ENCODE peak calls at places on chromosomes 13 and 19, in eight cellular contexts. One of them, this sample, is unnamed.

GRCh38 chr19:41706741-41707501 is 1.5 kb upstream of the CEACAM5 start:
- DNase-seq in CD4-positive, alpha-beta T cell: peak
- DNase-seq in GM13977: peak
- DNase-seq in sigmoid colon: no peak
- DNase-seq in Panc1: peak
- DNase-seq in SK-N-SH: peak
- DNase-seq in astrocyte of the cerebellum: no peak
- DNase-seq in astrocyte of the spinal cord: no peak
- DNase-seq in this sample: peak

GRCh38 chr19:53549354-53549753 is 11.4 kb downstream of the ZNF331 start:
- DNase-seq in astrocyte of the cerebellum: no peak
- DNase-seq in Panc1: no peak
- DNase-seq in CD4-positive, alpha-beta T cell: no peak
- DNase-seq in sigmoid colon: no peak
- DNase-seq in SK-N-SH: no peak
- DNase-seq in GM13977: no peak
- DNase-seq in astrocyte of the spinal cord: peak
- DNase-seq in this sample: no peak

GRCh38 chr19:58586131-58586765 is 13.1 kb upstream of the MZF1 start:
- DNase-seq in astrocyte of the cerebellum: no peak
- DNase-seq in GM13977: no peak
- DNase-seq in SK-N-SH: no peak
- DNase-seq in astrocyte of the spinal cord: no peak
- DNase-seq in sigmoid colon: peak
- DNase-seq in CD4-positive, alpha-beta T cell: no peak
- DNase-seq in Panc1: no peak
- DNase-seq in this sample: no peak

GRCh38 chr19:12596927-12597548 is 13.6 kb downstream of the ZNF490 start:
- DNase-seq in Panc1: no peak
- DNase-seq in astrocyte of the spinal cord: no peak
- DNase-seq in CD4-positive, alpha-beta T cell: no peak
- DNase-seq in GM13977: no peak
- DNase-seq in SK-N-SH: no peak
- DNase-seq in astrocyte of the cerebellum: no peak
- DNase-seq in sigmoid colon: no peak
- DNase-seq in this sample: no peak

GRCh38 chr13:99303863-99304521 is 3.2 kb downstream of the GPR183 start:
- DNase-seq in GM13977: no peak
- DNase-seq in astrocyte of the spinal cord: no peak
- DNase-seq in astrocyte of the cerebellum: no peak
- DNase-seq in SK-N-SH: no peak
- DNase-seq in CD4-positive, alpha-beta T cell: peak
- DNase-seq in Panc1: no peak
- DNase-seq in sigmoid colon: no peak
- DNase-seq in this sample: no peak

GRCh38 chr13:41905600-41906254 is 55.2 kb downstream of the VWA8 start:
- DNase-seq in astrocyte of the spinal cord: peak
- DNase-seq in SK-N-SH: peak
- DNase-seq in Panc1: peak
- DNase-seq in sigmoid colon: no peak
- DNase-seq in CD4-positive, alpha-beta T cell: no peak
- DNase-seq in astrocyte of the cerebellum: no peak
- DNase-seq in GM13977: peak
- DNase-seq in this sample: no peak

GRCh38 chr19:4375164-4375619 is 25.2 kb downstream of the SH3GL1 start:
- DNase-seq in astrocyte of the spinal cord: no peak
- DNase-seq in SK-N-SH: peak
- DNase-seq in Panc1: no peak
- DNase-seq in astrocyte of the cerebellum: no peak
- DNase-seq in CD4-positive, alpha-beta T cell: no peak
- DNase-seq in GM13977: no peak
- DNase-seq in sigmoid colon: peak
- DNase-seq in this sample: peak

GRCh38 chr13:47017476-47017875 is 120.6 kb upstream of the HTR2A start:
- DNase-seq in astrocyte of the cerebellum: no peak
- DNase-seq in astrocyte of the spinal cord: no peak
- DNase-seq in CD4-positive, alpha-beta T cell: no peak
- DNase-seq in sigmoid colon: no peak
- DNase-seq in SK-N-SH: no peak
- DNase-seq in Panc1: no peak
- DNase-seq in GM13977: no peak
- DNase-seq in this sample: no peak

GRCh38 chr13:23578411-23579071 is 8.3 kb downstream of the TNFRSF19 start:
- DNase-seq in CD4-positive, alpha-beta T cell: peak
- DNase-seq in astrocyte of the cerebellum: peak
- DNase-seq in Panc1: no peak
- DNase-seq in GM13977: peak
- DNase-seq in astrocyte of the spinal cord: peak
- DNase-seq in sigmoid colon: peak
- DNase-seq in SK-N-SH: peak
- DNase-seq in this sample: peak

GRCh38 chr19:47608908-47609879 is at the start of gene BICRA:
- DNase-seq in sigmoid colon: peak
- DNase-seq in GM13977: peak
- DNase-seq in CD4-positive, alpha-beta T cell: peak
- DNase-seq in Panc1: no peak
- DNase-seq in astrocyte of the cerebellum: peak
- DNase-seq in astrocyte of the spinal cord: peak
- DNase-seq in SK-N-SH: peak
- DNase-seq in this sample: peak

GRCh38 chr19:18425515-18426415 is 6.6 kb downstream of the SSBP4 start:
- DNase-seq in sigmoid colon: peak
- DNase-seq in SK-N-SH: no peak
- DNase-seq in Panc1: no peak
- DNase-seq in astrocyte of the spinal cord: peak
- DNase-seq in CD4-positive, alpha-beta T cell: no peak
- DNase-seq in GM13977: no peak
- DNase-seq in astrocyte of the cerebellum: no peak
- DNase-seq in this sample: no peak
- TF ChIP-seq CTCF in sigmoid colon: no peak
- TF ChIP-seq CTCF in SK-N-SH: no peak
- TF ChIP-seq CTCF in Panc1: peak
- TF ChIP-seq CTCF in astrocyte of the spinal cord: peak
- TF ChIP-seq CTCF in CD4-positive, alpha-beta T cell: no peak
- TF ChIP-seq CTCF in GM13977: no peak
- TF ChIP-seq CTCF in astrocyte of the cerebellum: peak
- TF ChIP-seq CTCF in this sample: no peak

DNA sequence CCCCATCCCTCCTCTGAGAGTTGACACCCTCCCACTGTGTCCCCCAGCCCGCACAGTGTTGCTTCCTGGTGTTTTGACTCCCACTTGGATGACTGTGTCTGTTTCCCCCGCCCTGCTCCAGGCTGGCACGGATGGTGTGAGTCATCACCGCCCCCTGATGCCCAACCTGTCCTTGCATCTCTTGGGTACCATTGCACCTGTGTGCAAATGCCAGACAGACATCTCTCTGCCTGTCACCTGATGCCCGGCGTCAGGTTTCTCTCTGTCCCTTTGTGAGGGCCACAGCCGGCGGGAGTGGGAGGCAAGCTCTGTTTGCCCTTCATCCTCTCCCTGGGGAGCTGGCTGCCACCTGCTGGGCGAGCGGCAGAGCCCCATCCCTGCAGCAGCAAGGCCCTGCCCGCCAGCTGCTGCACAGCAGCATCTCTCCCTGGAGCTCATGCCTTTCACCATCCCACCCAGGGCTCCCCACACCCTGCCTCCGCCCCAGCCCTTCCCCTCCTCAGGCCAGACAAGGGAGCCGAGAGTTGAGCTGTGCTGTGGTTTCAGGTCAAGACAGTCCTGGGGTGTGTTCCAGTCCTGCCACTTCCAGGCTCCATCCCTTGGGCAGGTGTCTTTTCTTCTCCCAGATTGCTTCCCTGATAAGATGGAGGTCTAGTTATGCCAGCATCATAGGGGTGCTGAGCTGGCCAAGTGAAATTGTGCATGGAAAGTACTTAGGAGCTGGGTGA is 29.7 kb downstream of the NKPD1 start:
- DNase-seq in astrocyte of the spinal cord: peak
- DNase-seq in astrocyte of the cerebellum: no peak
- DNase-seq in CD4-positive, alpha-beta T cell: no peak
- DNase-seq in Panc1: no peak
- DNase-seq in SK-N-SH: no peak
- DNase-seq in GM13977: no peak
- DNase-seq in sigmoid colon: no peak
- DNase-seq in this sample: no peak
- TF ChIP-seq CTCF in astrocyte of the spinal cord: peak
- TF ChIP-seq CTCF in astrocyte of the cerebellum: no peak
- TF ChIP-seq CTCF in CD4-positive, alpha-beta T cell: no peak
- TF ChIP-seq CTCF in Panc1: no peak
- TF ChIP-seq CTCF in SK-N-SH: peak
- TF ChIP-seq CTCF in GM13977: peak
- TF ChIP-seq CTCF in sigmoid colon: no peak
- TF ChIP-seq CTCF in this sample: no peak

GRCh38 chr13:35957996-35958395 is 173.2 kb downstream of the DCLK1 start:
- DNase-seq in Panc1: no peak
- DNase-seq in astrocyte of the cerebellum: no peak
- DNase-seq in SK-N-SH: no peak
- DNase-seq in CD4-positive, alpha-beta T cell: no peak
- DNase-seq in sigmoid colon: no peak
- DNase-seq in GM13977: no peak
- DNase-seq in astrocyte of the spinal cord: no peak
- DNase-seq in this sample: no peak

GRCh38 chr13:35956074-35956473 is 175.1 kb downstream of the DCLK1 start:
- DNase-seq in CD4-positive, alpha-beta T cell: no peak
- DNase-seq in astrocyte of the cerebellum: no peak
- DNase-seq in SK-N-SH: no peak
- DNase-seq in Panc1: no peak
- DNase-seq in GM13977: no peak
- DNase-seq in sigmoid colon: no peak
- DNase-seq in astrocyte of the spinal cord: no peak
- DNase-seq in this sample: no peak

GRCh38 chr13:35957174-35957867 is 173.9 kb downstream of the DCLK1 start:
- DNase-seq in astrocyte of the spinal cord: no peak
- DNase-seq in CD4-positive, alpha-beta T cell: no peak
- DNase-seq in GM13977: no peak
- DNase-seq in SK-N-SH: no peak
- DNase-seq in sigmoid colon: no peak
- DNase-seq in Panc1: no peak
- DNase-seq in astrocyte of the cerebellum: no peak
- DNase-seq in this sample: no peak

GRCh38 chr13:35954207-35954560 is 177.0 kb downstream of the DCLK1 start:
- DNase-seq in astrocyte of the cerebellum: no peak
- DNase-seq in GM13977: no peak
- DNase-seq in Panc1: no peak
- DNase-seq in astrocyte of the spinal cord: no peak
- DNase-seq in sigmoid colon: no peak
- DNase-seq in SK-N-SH: no peak
- DNase-seq in CD4-positive, alpha-beta T cell: no peak
- DNase-seq in this sample: no peak

GRCh38 chr13:35953537-35954206 is 177.5 kb downstream of the DCLK1 start:
- DNase-seq in SK-N-SH: peak
- DNase-seq in GM13977: no peak
- DNase-seq in astrocyte of the cerebellum: peak
- DNase-seq in Panc1: no peak
- DNase-seq in sigmoid colon: peak
- DNase-seq in CD4-positive, alpha-beta T cell: no peak
- DNase-seq in astrocyte of the spinal cord: peak
- DNase-seq in this sample: peak
- TF ChIP-seq CTCF in SK-N-SH: peak
- TF ChIP-seq CTCF in GM13977: peak
- TF ChIP-seq CTCF in astrocyte of the cerebellum: peak
- TF ChIP-seq CTCF in Panc1: peak
- TF ChIP-seq CTCF in sigmoid colon: peak
- TF ChIP-seq CTCF in CD4-positive, alpha-beta T cell: no peak
- TF ChIP-seq CTCF in astrocyte of the spinal cord: peak
- TF ChIP-seq CTCF in this sample: no peak

GRCh38 chr19:10748924-10749434 is 31.1 kb downstream of the DNM2 start:
- DNase-seq in SK-N-SH: peak
- DNase-seq in astrocyte of the cerebellum: no peak
- DNase-seq in Panc1: no peak
- DNase-seq in sigmoid colon: no peak
- DNase-seq in astrocyte of the spinal cord: no peak
- DNase-seq in CD4-positive, alpha-beta T cell: no peak
- DNase-seq in GM13977: no peak
- DNase-seq in this sample: peak
- TF ChIP-seq CTCF in SK-N-SH: no peak
- TF ChIP-seq CTCF in astrocyte of the cerebellum: no peak
- TF ChIP-seq CTCF in Panc1: no peak
- TF ChIP-seq CTCF in sigmoid colon: no peak
- TF ChIP-seq CTCF in astrocyte of the spinal cord: no peak
- TF ChIP-seq CTCF in CD4-positive, alpha-beta T cell: no peak
- TF ChIP-seq CTCF in GM13977: no peak
- TF ChIP-seq CTCF in this sample: no peak

DNA sequence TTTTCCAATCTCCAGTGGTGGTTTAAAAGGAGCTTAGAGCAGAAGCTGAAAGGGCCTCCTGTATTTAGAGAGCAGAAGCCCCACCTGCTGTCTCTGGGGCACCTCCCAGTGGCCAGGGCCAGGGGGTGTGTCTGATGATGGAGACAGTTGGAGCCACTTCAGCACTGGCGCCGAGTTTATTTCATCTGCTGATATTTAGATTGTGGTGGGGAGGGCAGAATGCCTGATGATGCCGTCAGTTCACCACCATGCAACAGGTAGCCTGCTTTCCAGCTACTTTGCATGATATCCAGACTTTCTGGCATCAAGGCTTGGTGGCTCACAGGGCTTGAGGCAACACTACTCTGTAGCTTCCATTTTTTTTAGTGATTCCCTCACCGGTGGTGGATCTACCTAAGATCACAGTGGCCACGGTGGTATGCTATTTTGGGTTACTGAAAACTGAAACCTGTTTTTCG is 371.9 kb downstream of the KCNRG start:
- DNase-seq in Panc1: no peak
- DNase-seq in astrocyte of the spinal cord: peak
- DNase-seq in GM13977: no peak
- DNase-seq in sigmoid colon: no peak
- DNase-seq in CD4-positive, alpha-beta T cell: peak
- DNase-seq in SK-N-SH: peak
- DNase-seq in astrocyte of the cerebellum: no peak
- DNase-seq in this sample: peak
- TF ChIP-seq CTCF in Panc1: peak
- TF ChIP-seq CTCF in astrocyte of the spinal cord: peak
- TF ChIP-seq CTCF in GM13977: peak
- TF ChIP-seq CTCF in sigmoid colon: no peak
- TF ChIP-seq CTCF in CD4-positive, alpha-beta T cell: peak
- TF ChIP-seq CTCF in SK-N-SH: peak
- TF ChIP-seq CTCF in astrocyte of the cerebellum: no peak
- TF ChIP-seq CTCF in this sample: peak

DNA sequence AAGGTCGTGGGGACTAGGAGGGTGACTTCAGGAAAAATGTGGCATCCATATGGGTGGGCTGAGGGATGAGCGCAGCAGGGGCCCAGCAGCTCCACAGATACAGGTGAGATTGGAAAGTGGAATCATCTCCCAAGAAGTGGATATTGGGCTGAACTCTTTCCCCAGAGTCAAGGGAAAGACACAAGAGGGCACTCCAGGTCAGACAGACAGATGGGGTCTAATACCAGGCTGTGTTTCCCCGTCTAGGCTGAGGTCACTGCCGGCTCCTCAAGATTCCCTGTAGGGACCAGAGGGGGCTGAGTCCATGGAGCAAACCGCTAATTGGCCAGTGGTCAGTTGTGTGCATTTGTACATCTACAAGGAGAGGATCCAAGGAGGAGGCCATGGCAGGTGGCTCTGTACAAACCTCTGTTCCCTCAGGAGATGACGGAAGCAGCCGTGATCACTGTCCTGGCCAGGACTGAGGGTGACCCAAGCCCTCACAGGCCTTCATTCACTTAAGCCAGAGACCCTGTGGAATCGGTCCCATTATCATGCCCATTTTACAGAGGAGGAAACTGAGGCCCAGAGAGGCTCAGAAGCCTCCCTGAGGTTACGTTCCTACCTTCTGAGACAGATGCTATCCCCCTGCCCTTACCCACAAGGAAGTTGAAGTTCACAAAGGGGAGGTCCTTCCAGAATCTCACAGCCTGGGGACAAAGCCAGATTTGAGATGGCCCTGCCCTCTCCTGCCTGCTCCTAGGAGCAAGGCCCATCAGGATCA is 14.9 kb upstream of the IGLON5 start:
- DNase-seq in GM13977: no peak
- DNase-seq in sigmoid colon: no peak
- DNase-seq in astrocyte of the cerebellum: no peak
- DNase-seq in CD4-positive, alpha-beta T cell: no peak
- DNase-seq in SK-N-SH: peak
- DNase-seq in Panc1: no peak
- DNase-seq in astrocyte of the spinal cord: no peak
- DNase-seq in this sample: no peak
- TF ChIP-seq CTCF in GM13977: peak
- TF ChIP-seq CTCF in sigmoid colon: no peak
- TF ChIP-seq CTCF in astrocyte of the cerebellum: no peak
- TF ChIP-seq CTCF in CD4-positive, alpha-beta T cell: no peak
- TF ChIP-seq CTCF in SK-N-SH: no peak
- TF ChIP-seq CTCF in Panc1: peak
- TF ChIP-seq CTCF in astrocyte of the spinal cord: no peak
- TF ChIP-seq CTCF in this sample: no peak

This sample was measured in colonic mucosa.